ENCODE peak calls at places on chromosomes 11 and 22, in four cellular contexts. One of them, this sample, is unnamed.

GRCh38 chr11:77113382-77114088 is 10.9 kb downstream of the OMP start:
- DNase-seq in upper lobe of left lung: no peak
- DNase-seq in tibial nerve: no peak
- DNase-seq in H1: no peak
- DNase-seq in this sample: no peak

GRCh38 chr11:78031629-78032028 is 8.6 kb upstream of the KCTD14 start:
- DNase-seq in upper lobe of left lung: no peak
- DNase-seq in tibial nerve: no peak
- DNase-seq in H1: no peak
- DNase-seq in this sample: no peak

GRCh38 chr11:113991170-113991569 is 16.3 kb downstream of the HTR3A start:
- DNase-seq in upper lobe of left lung: no peak
- DNase-seq in H1: no peak
- DNase-seq in tibial nerve: no peak
- DNase-seq in this sample: no peak

GRCh38 chr11:122215244-122215992 is 99.4 kb upstream of the BLID start:
- DNase-seq in tibial nerve: peak
- DNase-seq in upper lobe of left lung: peak
- DNase-seq in H1: peak
- DNase-seq in this sample: peak

GRCh38 chr11:129315781-129316579 is 59.7 kb upstream of the BARX2 start:
- DNase-seq in tibial nerve: no peak
- DNase-seq in upper lobe of left lung: peak
- DNase-seq in H1: no peak
- DNase-seq in this sample: no peak

GRCh38 chr11:581342-581741 is 5.1 kb downstream of the PHRF1 start:
- DNase-seq in upper lobe of left lung: no peak
- DNase-seq in tibial nerve: no peak
- DNase-seq in H1: no peak
- DNase-seq in this sample: no peak

GRCh38 chr11:86489442-86489841 is 114.8 kb downstream of the CCDC81 start:
- DNase-seq in tibial nerve: no peak
- DNase-seq in H1: no peak
- DNase-seq in upper lobe of left lung: no peak
- DNase-seq in this sample: no peak

GRCh38 chr11:129589190-129589589 is 213.5 kb downstream of the BARX2 start:
- DNase-seq in tibial nerve: no peak
- DNase-seq in H1: no peak
- DNase-seq in upper lobe of left lung: no peak
- DNase-seq in this sample: no peak

GRCh38 chr22:39482768-39483167 is 19.3 kb upstream of the MIEF1 start:
- DNase-seq in tibial nerve: no peak
- DNase-seq in H1: no peak
- DNase-seq in upper lobe of left lung: no peak
- DNase-seq in this sample: no peak

GRCh38 chr22:47102648-47103047 is 340.2 kb downstream of the TBC1D22A start:
- DNase-seq in tibial nerve: no peak
- DNase-seq in H1: peak
- DNase-seq in upper lobe of left lung: peak
- DNase-seq in this sample: no peak

GRCh38 chr22:22948651-22949611 is 61.3 kb downstream of the IGLL5 start:
- DNase-seq in H1: no peak
- DNase-seq in tibial nerve: no peak
- DNase-seq in upper lobe of left lung: no peak
- DNase-seq in this sample: no peak

GRCh38 chr22:39243443-39244072 is 1.2 kb downstream of the PDGFB start:
- DNase-seq in H1: no peak
- DNase-seq in tibial nerve: no peak
- DNase-seq in upper lobe of left lung: no peak
- DNase-seq in this sample: no peak

GRCh38 chr11:46865340-46865739 is 19.3 kb upstream of the CKAP5 start:
- DNase-seq in tibial nerve: no peak
- DNase-seq in upper lobe of left lung: no peak
- DNase-seq in H1: no peak
- DNase-seq in this sample: no peak

GRCh38 chr11:61071880-61072279 is 30.4 kb upstream of the CD5 start:
- DNase-seq in H1: no peak
- DNase-seq in tibial nerve: no peak
- DNase-seq in upper lobe of left lung: no peak
- DNase-seq in this sample: no peak

DNA sequence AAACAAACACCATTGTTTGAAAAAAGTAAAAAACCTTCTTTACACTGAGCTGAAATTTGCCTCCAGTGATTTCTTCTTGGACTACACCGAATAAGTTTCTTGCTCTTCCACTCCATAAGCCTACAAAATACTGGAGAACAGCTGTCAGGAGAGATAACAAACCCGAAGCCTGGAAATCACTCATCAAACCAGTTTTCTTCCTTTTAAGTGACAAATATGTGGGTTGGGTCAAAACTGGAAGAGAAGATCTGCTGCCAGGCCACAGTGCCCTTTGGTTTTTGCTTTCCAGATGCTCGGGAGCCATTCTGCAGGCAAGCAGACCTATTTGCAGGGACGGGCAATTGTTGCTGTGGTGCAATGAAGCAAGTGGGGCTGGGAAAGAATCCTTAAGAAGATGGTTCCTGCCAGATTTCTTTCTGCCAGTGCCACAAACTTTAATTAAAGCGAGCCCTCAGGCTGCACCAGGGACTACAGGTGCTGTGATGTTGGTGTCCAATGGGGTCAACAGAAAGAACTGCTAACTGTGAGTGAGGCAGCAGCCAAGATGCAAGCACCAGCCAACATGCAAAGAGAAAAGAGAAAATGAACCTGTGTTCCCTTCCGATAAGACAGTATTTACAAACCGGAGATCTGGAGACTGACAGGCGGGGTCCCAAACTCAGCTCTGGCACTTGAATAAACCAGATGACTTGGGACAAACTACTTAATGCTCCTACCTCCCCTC is 44.8 kb upstream of the SMCO4 start:
- DNase-seq in tibial nerve: no peak
- DNase-seq in H1: no peak
- DNase-seq in upper lobe of left lung: no peak
- DNase-seq in this sample: no peak
- TF ChIP-seq EP300 in tibial nerve: no peak
- TF ChIP-seq EP300 in H1: no peak
- TF ChIP-seq EP300 in upper lobe of left lung: no peak
- TF ChIP-seq EP300 in this sample: no peak

DNA sequence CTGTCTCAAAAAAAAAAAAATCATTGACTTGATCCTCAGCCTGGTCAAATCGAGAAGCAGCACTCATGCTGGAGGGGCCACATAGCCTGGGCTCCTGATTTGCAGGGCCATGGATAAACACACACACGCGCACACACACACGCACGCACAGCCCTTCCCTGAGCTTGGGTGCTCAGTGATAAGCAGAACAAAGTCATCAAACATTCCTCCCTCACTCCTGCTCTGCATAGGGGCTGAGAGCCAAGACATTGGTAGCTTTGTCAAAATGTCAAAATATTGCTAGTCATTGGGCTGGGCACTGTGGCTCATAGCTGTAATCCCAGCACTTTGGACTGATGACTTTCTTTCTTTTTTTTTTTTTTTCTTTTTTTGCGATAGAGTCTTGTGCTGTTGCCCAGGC is 34.0 kb upstream of the A4GALT start:
- DNase-seq in tibial nerve: no peak
- DNase-seq in upper lobe of left lung: no peak
- DNase-seq in H1: no peak
- DNase-seq in this sample: no peak
- TF ChIP-seq EP300 in tibial nerve: no peak
- TF ChIP-seq EP300 in upper lobe of left lung: no peak
- TF ChIP-seq EP300 in H1: no peak
- TF ChIP-seq EP300 in this sample: no peak

GRCh38 chr22:30195245-30196140 is 51.1 kb downstream of the LIF start:
- DNase-seq in tibial nerve: no peak
- DNase-seq in H1: no peak
- DNase-seq in upper lobe of left lung: no peak
- DNase-seq in this sample: no peak

GRCh38 chr22:30193031-30193794 is 53.3 kb downstream of the LIF start:
- DNase-seq in tibial nerve: no peak
- DNase-seq in H1: no peak
- DNase-seq in upper lobe of left lung: no peak
- DNase-seq in this sample: no peak

GRCh38 chr22:30190619-30191018 is 55.9 kb downstream of the LIF start:
- DNase-seq in tibial nerve: no peak
- DNase-seq in H1: no peak
- DNase-seq in upper lobe of left lung: no peak
- DNase-seq in this sample: no peak

GRCh38 chr22:30191049-30191701 is 55.4 kb downstream of the LIF start:
- DNase-seq in tibial nerve: no peak
- DNase-seq in H1: no peak
- DNase-seq in upper lobe of left lung: no peak
- DNase-seq in this sample: no peak

GRCh38 chr22:30192427-30192826 is 54.1 kb downstream of the LIF start:
- DNase-seq in H1: no peak
- DNase-seq in tibial nerve: no peak
- DNase-seq in upper lobe of left lung: no peak
- DNase-seq in this sample: no peak
- TF ChIP-seq EP300 in H1: no peak
- TF ChIP-seq EP300 in tibial nerve: no peak
- TF ChIP-seq EP300 in upper lobe of left lung: no peak
- TF ChIP-seq EP300 in this sample: no peak

GRCh38 chr11:62601114-62601363 is 626 bp downstream of the MTA2 start:
- DNase-seq in tibial nerve: no peak
- DNase-seq in upper lobe of left lung: peak
- DNase-seq in H1: no peak
- DNase-seq in this sample: peak

GRCh38 chr11:62601364-62602140 is at the start of gene MTA2:
- DNase-seq in upper lobe of left lung: peak
- DNase-seq in H1: peak
- DNase-seq in tibial nerve: peak
- DNase-seq in this sample: peak

GRCh38 chr11:62600367-62601113 is 1.1 kb downstream of the MTA2 start:
- DNase-seq in tibial nerve: no peak
- DNase-seq in H1: no peak
- DNase-seq in upper lobe of left lung: no peak
- DNase-seq in this sample: no peak

GRCh38 chr11:62599909-62600308 is 1.8 kb downstream of the MTA2 start:
- DNase-seq in upper lobe of left lung: no peak
- DNase-seq in H1: no peak
- DNase-seq in tibial nerve: no peak
- DNase-seq in this sample: no peak

DNA sequence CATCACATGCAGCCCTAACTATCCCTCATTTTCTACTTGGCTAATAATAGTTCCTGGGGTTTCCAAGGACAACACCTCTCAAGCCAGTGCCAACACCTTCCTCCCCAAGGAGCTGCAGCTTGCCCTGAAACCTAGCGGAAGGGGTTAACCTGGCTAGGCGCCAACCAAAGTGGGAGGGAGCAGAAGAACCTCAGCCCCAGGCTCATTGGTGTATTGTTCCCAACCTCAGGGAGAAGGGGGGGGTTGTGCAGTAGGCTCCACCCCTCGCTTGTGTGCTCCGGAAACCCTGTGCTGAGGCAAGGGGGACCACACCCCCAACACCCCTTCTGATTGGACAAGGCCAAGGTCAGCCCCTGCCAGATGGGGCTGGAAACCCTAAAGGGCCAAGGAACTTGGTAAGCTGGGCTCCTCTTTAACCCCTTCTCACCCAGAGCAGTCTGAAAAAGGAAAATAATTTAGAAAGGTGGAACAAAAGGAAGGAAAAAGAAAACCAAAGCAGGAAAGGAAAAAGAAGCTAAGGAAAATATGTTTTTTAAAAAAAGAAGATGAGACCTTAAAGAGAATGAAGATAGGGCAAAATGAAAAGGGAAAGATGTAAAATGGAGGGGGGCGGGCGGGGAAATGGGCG is 2.5 kb downstream of the MTA2 start:
- DNase-seq in tibial nerve: peak
- DNase-seq in upper lobe of left lung: peak
- DNase-seq in H1: peak
- DNase-seq in this sample: peak
- TF ChIP-seq EP300 in tibial nerve: peak
- TF ChIP-seq EP300 in upper lobe of left lung: no peak
- TF ChIP-seq EP300 in H1: peak
- TF ChIP-seq EP300 in this sample: no peak

GRCh38 chr11:119018074-119018938 is at the start of the genes RPS25 and TRAPPC4:
- DNase-seq in upper lobe of left lung: peak
- DNase-seq in tibial nerve: peak
- DNase-seq in H1: peak
- DNase-seq in this sample: peak
- TF ChIP-seq EP300 in upper lobe of left lung: no peak
- TF ChIP-seq EP300 in tibial nerve: peak
- TF ChIP-seq EP300 in H1: no peak
- TF ChIP-seq EP300 in this sample: no peak

DNA sequence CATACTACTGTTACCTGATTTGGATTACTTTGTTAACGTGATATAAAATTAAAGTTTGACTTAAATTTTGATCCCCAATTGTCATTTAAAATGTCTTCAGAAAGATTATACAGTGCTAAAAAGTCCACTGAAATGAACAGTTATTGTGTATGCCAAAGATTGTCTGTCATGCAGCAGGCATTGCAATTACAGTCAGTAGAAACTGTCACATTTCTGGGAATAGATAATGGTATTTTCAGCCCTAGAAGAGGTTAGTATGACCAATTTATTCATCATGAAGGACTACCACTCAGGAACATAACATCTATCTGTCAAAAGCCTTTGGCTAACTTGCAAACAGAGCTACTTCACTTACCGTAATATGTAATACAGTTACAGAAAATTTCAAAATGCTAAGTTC is 852.5 kb upstream of the TENM4 start:
- DNase-seq in tibial nerve: no peak
- DNase-seq in H1: no peak
- DNase-seq in upper lobe of left lung: no peak
- DNase-seq in this sample: no peak
- TF ChIP-seq EP300 in tibial nerve: no peak
- TF ChIP-seq EP300 in H1: no peak
- TF ChIP-seq EP300 in upper lobe of left lung: no peak
- TF ChIP-seq EP300 in this sample: no peak

DNA sequence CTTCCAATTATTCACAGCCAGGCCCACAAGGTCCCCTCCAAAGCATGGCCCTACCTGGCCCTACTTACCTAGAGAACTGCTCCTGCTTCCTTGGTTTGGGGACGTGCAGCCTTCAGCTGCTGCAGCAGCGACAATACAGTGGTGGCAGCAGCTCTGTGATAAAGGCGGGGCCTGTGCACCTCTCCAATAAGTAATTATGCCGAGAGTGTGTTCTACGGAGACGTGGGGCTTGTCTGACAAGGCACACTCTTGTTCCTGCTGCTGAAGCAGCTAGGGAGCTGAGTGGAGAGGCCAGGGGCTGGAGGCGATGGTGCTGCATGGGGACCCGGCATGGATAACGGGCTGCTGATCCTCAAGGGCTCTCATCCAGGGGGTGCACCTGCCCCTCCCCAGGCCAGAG is 98.0 kb upstream of the THY1 start:
- DNase-seq in upper lobe of left lung: no peak
- DNase-seq in tibial nerve: no peak
- DNase-seq in H1: no peak
- DNase-seq in this sample: no peak
- TF ChIP-seq EP300 in upper lobe of left lung: no peak
- TF ChIP-seq EP300 in tibial nerve: no peak
- TF ChIP-seq EP300 in H1: no peak
- TF ChIP-seq EP300 in this sample: no peak

DNA sequence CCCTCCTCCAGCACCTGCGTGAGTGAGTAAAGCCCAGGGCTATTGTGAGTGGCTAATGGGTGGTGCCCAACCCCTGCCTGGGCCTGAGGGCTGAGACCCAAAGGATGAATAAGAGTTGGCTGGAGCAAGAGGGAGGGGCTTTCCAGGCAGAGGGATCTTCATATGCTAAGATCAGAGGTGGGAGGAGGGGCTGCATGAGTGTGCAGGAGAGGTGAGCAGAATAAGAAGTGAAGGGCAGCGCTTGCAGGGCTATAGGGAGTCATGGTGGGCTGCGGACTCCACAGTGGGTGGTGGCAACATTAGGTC is 3.9 kb downstream of the EMID1 start:
- DNase-seq in H1: no peak
- DNase-seq in upper lobe of left lung: no peak
- DNase-seq in tibial nerve: no peak
- DNase-seq in this sample: no peak
- TF ChIP-seq EP300 in H1: no peak
- TF ChIP-seq EP300 in upper lobe of left lung: no peak
- TF ChIP-seq EP300 in tibial nerve: no peak
- TF ChIP-seq EP300 in this sample: no peak